ENCODE peak calls at places on chromosomes 11 and 22, in seven cellular contexts. K is activated T-helper 9 cell treated with anti-CD3 and anti-CD28 coated beads, Interleukin-2, amount 50 U/mL, for 16 hours; I is NCI-H748 treated with DMSO at 0.1 percent for 48 hours; R is B cell; D is NCI-H524 treated with DMSO at 0.1 percent for 48 hours; Y is fibroblast of lung; J is fibroblast of mammary gland. O is an unnamed sample.
A peak's percentile ranks its signal among the peaks of the same experiment; 100 is the strongest.

GRCh38 chr22:42519544-42520237 is at the start of gene RRP7A:
- DNase-seq in J (peak; percentile 62), I (peak; percentile 11), Y (peak; percentile 68), K (peak; percentile 77), D (no peak), R (peak; percentile 90), O (peak; percentile 85)

GRCh38 chr11:1232328-1233321 is 9.8 kb downstream of the MUC5B start:
- DNase-seq in J (no peak), Y (no peak), D (no peak), K (no peak), R (peak; percentile 48), I (no peak), O (peak; percentile 56)

GRCh38 chr11:100576044-100577021 is 110.8 kb upstream of the ARHGAP42 start:
- DNase-seq in J (peak; percentile 75), R (peak; percentile 27), Y (peak; percentile 82), I (peak; percentile 38), D (peak; percentile 10), K (no peak), O (no peak)

GRCh38 chr11:17528181-17528691 is 16.0 kb downstream of the USH1C start:
- DNase-seq in I (peak; percentile 27), D (no peak), Y (peak; percentile 35), K (no peak), J (peak; percentile 35), R (peak; percentile 66), O (no peak)

GRCh38 chr11:111105566-111105965 is 140.0 kb upstream of the POU2AF2 start:
- DNase-seq in R (no peak), I (no peak), J (peak; percentile 41), Y (no peak), K (no peak), D (no peak), O (no peak)

GRCh38 chr22:24580276-24580675 is 12.6 kb downstream of the LRRC75B start:
- DNase-seq in K (no peak), R (no peak), J (peak; percentile 84), I (no peak), Y (peak; percentile 87), D (no peak), O (no peak)

GRCh38 chr11:118715245-118715807 is 35.9 kb upstream of the TREH start:
- DNase-seq in I (no peak), Y (peak; percentile 18), R (no peak), J (peak; percentile 13), K (no peak), D (no peak), O (no peak)

GRCh38 chr22:20783844-20784723 is 10.2 kb downstream of the SERPIND1 start:
- DNase-seq in I (no peak), Y (peak; percentile 72), R (peak; percentile 54), K (no peak), J (peak; percentile 79), D (no peak), O (peak; percentile 65)

GRCh38 chr11:47918882-47919495 is 61.4 kb upstream of the PTPRJ start:
- DNase-seq in D (no peak), R (no peak), J (no peak), K (no peak), Y (peak; percentile 31), I (no peak), O (no peak)

GRCh38 chr11:86637976-86638375 is 34.4 kb downstream of the ME3 start:
- DNase-seq in K (no peak), J (peak; percentile 56), Y (no peak), D (no peak), R (no peak), I (no peak), O (no peak)

GRCh38 chr22:37303821-37304274 is 21.5 kb downstream of the CYTH4 start:
- DNase-seq in R (no peak), I (no peak), J (peak; percentile 94), D (no peak), K (peak; percentile 59), Y (peak; percentile 88), O (peak; percentile 74)

GRCh38 chr11:106996691-106997090 is 21.6 kb downstream of the GUCY1A2 start:
- DNase-seq in I (no peak), K (no peak), D (no peak), R (no peak), Y (no peak), J (peak; percentile 29), O (no peak)